ENCODE peak calls at places on chromosomes 13 and 19, in eight cellular contexts. G is ELR; X is heart right ventricle; J is effector memory CD4-positive, alpha-beta T cell; M is LHCN-M2; Q is occipital lobe; Z is stimulated activated CD4-positive, alpha-beta T cell treated with anti-CD3 and anti-CD28 coated beads, Interleukin-2, amount 100 ng/mL, for 48 hours; H is AG04449. W is an unnamed sample.

GRCh38 chr13:83884141-83884540 is 1.9 kb upstream of the SLITRK1 start:
- DNase-seq in M (no peak), H (no peak), Q (no peak), G (no peak), J (no peak), X (no peak), Z (no peak), W (no peak)

GRCh38 chr13:52053460-52053859 is 29.0 kb downstream of the UTP14C start:
- DNase-seq in Q (no peak), X (no peak), H (peak), Z (no peak), J (no peak), G (no peak), M (no peak), W (no peak)

GRCh38 chr19:56136362-56136761 is 4.7 kb upstream of the ZNF444 start:
- DNase-seq in J (no peak), H (no peak), Q (no peak), Z (no peak), G (no peak), M (no peak), X (no peak), W (no peak)

GRCh38 chr13:98133949-98134348 is 8.9 kb upstream of the FARP1 start:
- DNase-seq in J (no peak), Z (no peak), H (no peak), Q (no peak), M (no peak), G (no peak), X (no peak), W (no peak)

GRCh38 chr19:38690832-38691231 is 43.4 kb downstream of the ACTN4 start:
- DNase-seq in M (no peak), X (no peak), Z (no peak), H (no peak), J (no peak), G (peak), Q (no peak), W (no peak)

GRCh38 chr19:35309481-35310279 is 17.7 kb downstream of the MAG start:
- DNase-seq in Z (no peak), H (no peak), G (no peak), X (peak), M (no peak), J (no peak), Q (no peak), W (no peak)

GRCh38 chr19:38303517-38304351 is at the start of gene C19orf33:
- DNase-seq in Q (no peak), X (peak), H (no peak), J (no peak), G (peak), Z (no peak), M (no peak), W (no peak)

GRCh38 chr19:49689133-49690072 is at the start of gene ADM5:
- DNase-seq in M (no peak), G (peak), Q (peak), J (no peak), X (no peak), H (no peak), Z (no peak), W (peak)

GRCh38 chr13:75418186-75418843 is 63.7 kb downstream of the TBC1D4 start:
- DNase-seq in X (no peak), M (no peak), J (no peak), H (no peak), Q (no peak), Z (no peak), G (no peak), W (no peak)

GRCh38 chr19:16369306-16369663 is 44.7 kb downstream of the KLF2 start:
- DNase-seq in X (no peak), H (no peak), Q (no peak), M (no peak), J (no peak), G (no peak), Z (no peak), W (no peak)

GRCh38 chr19:780935-781334 is 16.3 kb upstream of the PTBP1 start:
- DNase-seq in M (no peak), Q (no peak), Z (no peak), H (no peak), J (no peak), G (no peak), X (no peak), W (no peak)

GRCh38 chr13:27487776-27488175 is 37.4 kb upstream of the MTIF3 start:
- DNase-seq in H (no peak), M (no peak), J (no peak), X (no peak), Q (no peak), G (no peak), Z (no peak), W (no peak)

GRCh38 chr13:98026457-98026857 is 73.0 kb downstream of the IPO5 start:
- DNase-seq in G (peak), Q (no peak), M (peak), J (no peak), Z (no peak), H (no peak), X (no peak), W (no peak)

GRCh38 chr19:19672816-19673215 is 4.2 kb downstream of the ZNF101 start:
- DNase-seq in G (peak), M (no peak), Z (no peak), Q (no peak), J (no peak), X (no peak), H (no peak), W (no peak)

GRCh38 chr13:48110930-48111721 is 16.2 kb upstream of the MED4 start:
- DNase-seq in J (no peak), X (peak), Z (no peak), H (no peak), Q (no peak), G (peak), M (peak), W (no peak)

GRCh38 chr13:27954406-27954851 is 14.7 kb downstream of the CDX2 start:
- DNase-seq in G (peak), X (no peak), H (no peak), Z (no peak), J (no peak), M (no peak), Q (no peak), W (no peak)

GRCh38 chr13:106617561-106617960 is 49.6 kb upstream of the ARGLU1 start:
- DNase-seq in J (no peak), X (no peak), M (peak), H (no peak), G (peak), Z (no peak), Q (no peak), W (no peak)

GRCh38 chr13:39938591-39938990 is 283.1 kb downstream of the COG6 start:
- DNase-seq in J (no peak), M (no peak), Q (no peak), X (no peak), Z (no peak), G (no peak), H (no peak), W (no peak)

GRCh38 chr13:46341112-46341711 is 45.8 kb downstream of the RUBCNL start:
- DNase-seq in M (peak), G (peak), Q (no peak), Z (peak), X (no peak), J (no peak), H (no peak), W (no peak)

GRCh38 chr13:113916330-113916815 is 52.5 kb upstream of the GAS6 start:
- DNase-seq in Q (no peak), X (no peak), M (peak), G (peak), J (no peak), Z (no peak), H (no peak), W (no peak)

GRCh38 chr13:79108914-79109643 is 297.0 kb downstream of the RBM26 start:
- DNase-seq in M (no peak), X (no peak), Z (no peak), Q (no peak), H (no peak), J (no peak), G (no peak), W (no peak)

GRCh38 chr13:42990991-42991891 is 800 bp downstream of the EPSTI1 start:
- DNase-seq in Q (no peak), J (no peak), M (no peak), G (no peak), H (no peak), X (no peak), Z (no peak), W (no peak)

GRCh38 chr13:30618186-30618937 is 642 bp downstream of the USPL1 start:
- DNase-seq in J (no peak), H (no peak), Z (peak), X (peak), M (peak), G (no peak), Q (no peak), W (no peak)

GRCh38 chr19:19268453-19269385 is 4.4 kb downstream of the TM6SF2 start:
- DNase-seq in J (no peak), G (no peak), H (no peak), M (no peak), Q (no peak), Z (no peak), X (no peak), W (no peak)

GRCh38 chr13:85816413-85816812 is 17.2 kb upstream of the SLITRK6 start:
- DNase-seq in M (no peak), G (peak), X (no peak), J (no peak), Q (no peak), Z (no peak), H (no peak), W (no peak)

GRCh38 chr13:73220966-73221720 is 162.3 kb downstream of the KLF5 start:
- DNase-seq in Z (no peak), X (no peak), M (no peak), H (no peak), J (no peak), Q (no peak), G (peak), W (no peak)

GRCh38 chr19:7533925-7534480 is 1.5 kb upstream of the PNPLA6 start:
- DNase-seq in G (peak), X (peak), Q (peak), H (no peak), J (peak), M (peak), Z (peak), W (peak)

GRCh38 chr13:90552702-90553101 is 794.8 kb upstream of the MIR17HG start:
- DNase-seq in G (no peak), M (no peak), Z (no peak), X (no peak), Q (no peak), J (no peak), H (no peak), W (no peak)

GRCh38 chr19:55118401-55118991 is 1.1 kb upstream of the PPP1R12C start:
- DNase-seq in H (no peak), X (peak), J (no peak), M (peak), G (no peak), Z (no peak), Q (peak), W (peak)

GRCh38 chr13:93108111-93108581 is 118.5 kb upstream of the GPC6 start:
- DNase-seq in J (no peak), H (no peak), G (no peak), Z (no peak), X (no peak), Q (no peak), M (peak), W (no peak)

GRCh38 chr13:31172001-31172400 is 10.3 kb upstream of the HSPH1 start:
- DNase-seq in Q (no peak), G (peak), H (no peak), M (peak), J (no peak), Z (no peak), X (no peak), W (no peak)

GRCh38 chr13:43127827-43128226 is 104.4 kb downstream of the DNAJC15 start:
- DNase-seq in M (no peak), H (no peak), Q (no peak), X (no peak), Z (no peak), G (no peak), J (no peak), W (no peak)

GRCh38 chr13:79480954-79481684 is at the start of gene NDFIP2:
- DNase-seq in J (peak), X (peak), Z (peak), M (peak), G (peak), H (no peak), Q (peak), W (peak)

W was measured in posterior cingulate gyrus.